ENCODE peak calls at places on chromosomes 6 and 20, in five cellular contexts. F is tibial artery, L is nephron progenitor cell, Y is Calu3, S is AG09309. E is an unnamed sample.
A peak's percentile ranks its signal among the peaks of the same experiment; 100 is the strongest.

GRCh38 chr6:6972456-6972855 is 135.3 kb upstream of the RREB1 start:
- DNase-seq in L (no peak), F (no peak), Y (peak; percentile 8), S (peak; percentile 55), E (no peak)

GRCh38 chr6:13406051-13406477 is 77.7 kb upstream of the TBC1D7 start:
- DNase-seq in L (no peak), F (no peak), S (no peak), Y (no peak), E (no peak)

GRCh38 chr6:77650098-77650663 is 2.7 kb upstream of the MEI4 start:
- DNase-seq in L (peak; percentile 68), F (no peak), S (no peak), Y (peak; percentile 64), E (peak; percentile 21)

GRCh38 chr6:47595785-47596184 is 102.6 kb upstream of the ADGRF4 start:
- DNase-seq in Y (peak; percentile 48), L (no peak), S (no peak), F (no peak), E (no peak)

GRCh38 chr6:22271044-22271443 is 25.8 kb downstream of the PRL start:
- DNase-seq in F (no peak), L (no peak), S (no peak), Y (no peak), E (peak; percentile 43)

GRCh38 chr6:151757506-151757955 is 50.0 kb upstream of the ESR1 start:
- DNase-seq in Y (no peak), L (no peak), S (no peak), F (no peak), E (peak; percentile 62)

GRCh38 chr6:24933868-24934401 is 1.8 kb downstream of the RIPOR2 start:
- DNase-seq in S (no peak), F (no peak), L (peak; percentile 15), Y (peak; percentile 36), E (no peak)

GRCh38 chr6:24455061-24455460 is 34.3 kb downstream of the GPLD1 start:
- DNase-seq in F (no peak), S (no peak), L (no peak), Y (no peak), E (no peak)

GRCh38 chr6:14695579-14695978 is 550.3 kb upstream of the JARID2 start:
- DNase-seq in L (no peak), S (no peak), F (no peak), Y (no peak), E (no peak)

GRCh38 chr20:60177080-60177479 is 218.9 kb downstream of the CDH26 start:
- DNase-seq in L (no peak), S (no peak), F (no peak), Y (no peak), E (no peak)

GRCh38 chr20:56582557-56582956 is 46.5 kb upstream of the TFAP2C start:
- DNase-seq in S (no peak), Y (no peak), L (no peak), F (no peak), E (no peak)

GRCh38 chr20:9609892-9610502 is 95.6 kb downstream of the LAMP5 start:
- DNase-seq in Y (no peak), F (peak; percentile 40), S (peak; percentile 24), L (peak; percentile 73), E (peak; percentile 32)

GRCh38 chr20:63087236-63087871 is 80.6 kb upstream of the BHLHE23 start:
- DNase-seq in L (peak; percentile 0), S (no peak), Y (no peak), F (no peak), E (no peak)

GRCh38 chr6:30722280-30723112 is 2.3 kb downstream of the TUBB start:
- DNase-seq in L (peak; percentile 90), S (no peak), F (peak; percentile 72), Y (peak; percentile 90), E (peak; percentile 63)

GRCh38 chr20:49452011-49452482 is 30.4 kb downstream of the KCNB1 start:
- DNase-seq in Y (no peak), L (no peak), F (no peak), S (no peak), E (no peak)

GRCh38 chr6:51856508-51856907 is 230.9 kb downstream of the PKHD1 start:
- DNase-seq in L (no peak), Y (no peak), S (no peak), F (no peak), E (no peak)
- TF ChIP-seq CTCF in L (no peak), Y (no peak), S (no peak), F (no peak), E (no peak)

DNA sequence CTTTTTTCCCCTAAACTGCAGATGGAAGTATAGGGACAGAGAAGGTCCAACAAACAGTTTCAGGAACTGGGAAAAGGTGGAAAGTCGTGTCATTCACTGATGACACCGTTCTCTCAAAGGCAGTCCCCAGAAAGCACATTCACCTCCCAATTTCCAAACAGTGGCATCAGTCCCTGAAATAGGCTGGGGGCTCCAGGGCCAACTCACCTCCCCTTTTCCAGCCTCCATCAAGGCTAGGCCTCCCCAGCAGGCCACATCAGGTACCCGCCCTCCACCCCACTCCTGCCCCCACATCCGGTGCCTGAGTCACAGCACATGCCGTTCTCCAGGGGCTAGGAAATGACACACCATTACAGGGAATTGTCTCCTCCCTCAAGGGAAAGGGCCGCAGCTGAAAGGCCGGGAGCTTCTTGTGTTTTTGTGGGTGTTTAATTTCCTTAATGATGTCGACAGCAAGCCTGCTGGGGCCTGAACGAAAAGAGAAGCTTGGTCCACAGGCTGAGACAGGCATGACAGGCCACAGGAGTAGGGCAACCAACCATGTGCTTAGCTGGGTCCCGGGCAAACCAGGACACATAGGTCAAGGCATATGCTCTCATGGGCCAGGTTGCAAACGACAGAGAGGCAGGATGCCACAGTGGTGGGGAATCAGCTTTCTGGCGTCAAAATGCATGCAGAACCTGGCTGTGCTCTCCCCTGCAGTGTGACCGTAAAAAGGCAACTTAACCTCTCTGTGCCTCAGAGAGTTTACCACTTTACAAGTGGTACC is 39.2 kb downstream of the ZMYND8 start:
- DNase-seq in F (peak; percentile 88), L (peak; percentile 13), S (peak; percentile 88), Y (peak; percentile 87), E (no peak)
- TF ChIP-seq CTCF in F (no peak), L (no peak), S (no peak), Y (no peak), E (no peak)

GRCh38 chr20:45300961-45301360 is 5.7 kb upstream of the RBPJL start:
- DNase-seq in L (peak; percentile 62), Y (peak; percentile 79), S (no peak), F (no peak), E (peak; percentile 71)
- TF ChIP-seq CTCF in L (peak; percentile 47), Y (peak; percentile 48), S (peak; percentile 48), F (no peak), E (peak; percentile 47)

DNA sequence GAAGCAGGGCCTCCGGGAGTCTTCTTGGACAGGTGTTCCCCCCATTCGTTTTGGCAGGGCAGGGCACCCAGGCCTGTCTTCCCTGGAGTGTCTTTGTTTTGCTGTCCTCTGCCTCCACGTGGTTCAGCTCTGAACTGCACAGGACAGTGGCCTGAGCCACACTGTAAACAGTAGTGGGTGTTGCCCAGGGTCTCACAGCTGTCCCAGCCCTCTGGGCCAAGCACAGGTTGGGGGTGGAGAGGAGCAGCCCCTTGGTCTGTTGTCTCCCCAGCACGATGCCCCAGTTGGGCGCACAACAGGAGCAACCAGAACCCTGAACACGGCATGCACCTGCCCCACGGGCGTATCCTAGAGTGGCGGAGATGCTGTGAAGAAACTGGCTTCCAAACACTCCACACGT is 14.4 kb downstream of the CCDC167 start:
- DNase-seq in L (peak; percentile 40), S (no peak), Y (no peak), F (no peak), E (no peak)
- TF ChIP-seq CTCF in L (peak; percentile 51), S (peak; percentile 14), Y (no peak), F (no peak), E (no peak)